ENCODE peak calls at places on chromosomes 5 and 9, in four cellular contexts. C, V, D and T are unnamed samples.

GRCh38 chr5:40627708-40628107 is 52.0 kb upstream of the PTGER4 start:
- DNase-seq in C (no peak), D (no peak), V (no peak), T (no peak)

GRCh38 chr5:116572375-116573278 is 2.0 kb downstream of the SEMA6A start:
- DNase-seq in V (peak; percentile 78), D (no peak), C (no peak), T (no peak)

GRCh38 chr5:64229163-64229774 is 63.6 kb downstream of the RNF180 start:
- DNase-seq in D (peak; percentile 27), C (peak; percentile 20), V (peak; percentile 57), T (no peak)

GRCh38 chr5:91126448-91126847 is 256.7 kb downstream of the ARRDC3 start:
- DNase-seq in D (no peak), V (no peak), C (no peak), T (no peak)

GRCh38 chr5:150318613-150319483 is 16.1 kb upstream of the ARSI start:
- DNase-seq in V (no peak), D (no peak), C (no peak), T (no peak)

GRCh38 chr5:157352756-157353340 is 86.9 kb downstream of the CYFIP2 start:
- DNase-seq in D (no peak), V (no peak), C (no peak), T (no peak)

GRCh38 chr9:16924311-16924915 is 53.9 kb upstream of the BNC2 start:
- DNase-seq in C (no peak), V (no peak), D (no peak), T (no peak)

GRCh38 chr9:124242331-124243194 is 15.2 kb upstream of the NEK6 start:
- DNase-seq in V (no peak), D (no peak), C (no peak), T (no peak)

GRCh38 chr5:138944527-138945322 is 69.6 kb upstream of the LRRTM2 start:
- DNase-seq in C (no peak), D (no peak), V (no peak), T (no peak)

GRCh38 chr5:83559141-83559785 is 87.7 kb downstream of the VCAN start:
- DNase-seq in C (peak; percentile 17), D (no peak), V (no peak), T (no peak)

GRCh38 chr5:176789873-176790615 is 20.3 kb upstream of the UNC5A start:
- DNase-seq in D (no peak), V (no peak), C (no peak), T (no peak)

GRCh38 chr5:111704452-111705085 is 52.4 kb downstream of the NREP start:
- DNase-seq in C (no peak), D (no peak), V (no peak), T (no peak)

GRCh38 chr5:1383344-1383743 is 38.4 kb upstream of the CLPTM1L start:
- DNase-seq in D (no peak), V (no peak), C (no peak), T (no peak)

GRCh38 chr9:3894764-3895163 is 369.0 kb upstream of the RFX3 start:
- DNase-seq in C (no peak), V (no peak), D (no peak), T (no peak)

GRCh38 chr9:10080012-10080411 is 532.8 kb downstream of the PTPRD start:
- DNase-seq in D (no peak), V (no peak), C (no peak), T (no peak)
- H4K20me1 ChIP-seq in D (no peaks in the 10 kb centered on the region), V (no peaks in the 10 kb centered on the region), C (no peaks in the 10 kb centered on the region), T (no peaks in the 10 kb centered on the region)

DNA sequence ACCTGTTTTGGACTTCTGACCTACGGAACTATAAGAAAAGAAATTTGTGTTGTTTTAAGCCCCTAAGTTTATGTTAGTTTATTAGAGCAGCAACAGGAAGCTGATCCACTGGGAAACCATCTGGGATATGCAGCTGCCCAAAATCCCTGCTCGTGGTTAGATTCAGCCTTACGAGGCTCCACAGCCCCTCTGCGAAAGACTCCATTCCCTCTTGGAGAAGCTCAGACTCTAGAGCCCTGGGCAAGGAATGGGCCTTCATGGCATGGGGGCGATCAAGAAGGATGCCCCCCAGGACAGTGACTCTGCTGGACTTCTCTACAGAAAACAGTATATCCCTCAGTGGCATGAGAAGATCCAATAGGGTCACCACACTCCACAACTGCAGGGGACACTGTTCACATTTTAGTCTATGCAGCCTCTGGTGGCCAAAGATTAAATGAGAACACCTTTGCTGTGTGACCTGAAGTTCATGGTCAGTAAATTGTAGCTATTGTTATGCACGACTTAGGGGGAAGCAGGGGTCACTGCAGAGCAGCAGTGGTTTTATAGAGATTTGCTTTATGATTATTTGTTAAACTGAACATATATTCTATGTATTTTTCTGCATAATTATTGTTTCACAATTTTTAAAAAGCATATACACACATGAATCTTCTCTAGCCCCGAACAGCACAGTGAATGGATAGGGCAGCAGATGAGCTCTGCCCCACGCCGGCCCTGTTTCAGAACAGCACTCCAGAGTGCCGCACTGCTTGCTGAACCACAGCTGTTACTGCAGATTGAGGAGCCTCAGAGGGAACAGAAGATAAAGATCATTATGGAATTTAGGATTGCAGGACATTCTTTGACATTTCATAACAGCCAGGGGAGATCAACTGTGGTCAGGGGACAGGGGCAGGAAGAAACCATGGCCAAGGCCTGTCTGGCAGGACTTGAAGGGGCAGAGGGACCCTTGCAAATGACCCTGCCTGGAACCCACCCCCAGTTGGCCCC is 20.9 kb downstream of the IRF1 start:
- DNase-seq in D (no peak), V (no peak), C (peak; percentile 60), T (no peak)
- TF ChIP-seq ELF1 in D (no peak), V (no peak), C (no peak), T (no peak)

GRCh38 chr9:121026768-121027167 is 23.3 kb downstream of the C5 start:
- DNase-seq in C (peak; percentile 3), V (no peak), D (no peak), T (no peak)
- H4K20me1 ChIP-seq in C (no peaks in the 10 kb centered on the region), V (no peaks in the 10 kb centered on the region), D (no peaks in the 10 kb centered on the region), T (no peaks in the 10 kb centered on the region)

GRCh38 chr5:122195784-122196394 is 66.5 kb downstream of the ZNF474 start:
- DNase-seq in V (peak; percentile 35), D (peak; percentile 43), C (peak; percentile 11), T (peak; percentile 28)
- TF ChIP-seq ELF1 in V (no peak), D (no peak), C (no peak), T (no peak)

DNA sequence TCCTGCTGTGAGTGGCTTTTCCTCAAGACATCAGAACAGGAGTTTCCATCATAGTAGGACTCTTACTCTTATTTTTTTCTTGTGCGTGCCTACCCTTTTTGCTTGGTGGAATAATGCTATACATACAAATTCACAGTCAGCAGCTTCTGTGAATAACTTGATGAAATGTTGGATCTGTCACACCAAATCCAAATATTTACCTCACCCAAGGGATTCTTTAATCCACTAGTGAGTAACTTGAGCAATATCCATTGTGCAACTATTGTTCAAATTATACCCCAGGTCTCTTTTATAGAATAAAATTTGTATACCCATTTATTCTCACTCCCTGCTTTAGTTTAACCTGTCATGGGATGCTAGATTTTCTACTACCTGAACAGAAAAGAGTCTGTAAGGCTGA is 1078.3 kb upstream of the EDIL3 start:
- DNase-seq in C (no peak), D (no peak), V (no peak), T (no peak)
- H4K20me1 ChIP-seq in C (no peaks in the 10 kb centered on the region), D (no peaks in the 10 kb centered on the region), V (no peaks in the 10 kb centered on the region), T (no peaks in the 10 kb centered on the region)